ENCODE peak calls at places on chromosomes 11 and 22, in four cellular contexts. U is upper lobe of right lung, C is PC-3, B is HCT116. Q is an unnamed sample. For H3K4me1 and H3K27me3, the result is how much of the 10 kb centered on the place peaks cover.

GRCh38 chr11:71927813-71928738 is at the start of gene XNDC1N:
- DNase-seq in U (peak), C (peak), B (peak), Q (peak)

GRCh38 chr11:98630736-98631135 is 390.0 kb upstream of the CNTN5 start:
- DNase-seq in U (no peak), C (no peak), B (no peak), Q (no peak)

GRCh38 chr11:2074266-2074825 is 64.8 kb downstream of the IGF2 start:
- DNase-seq in U (no peak), C (no peak), B (no peak), Q (no peak)

GRCh38 chr11:73257342-73258103 is 14.6 kb upstream of the P2RY6 start:
- DNase-seq in U (peak), C (peak), B (peak), Q (no peak)

GRCh38 chr11:73971175-73971719 is 11.4 kb downstream of the UCP2 start:
- DNase-seq in U (no peak), C (no peak), B (no peak), Q (no peak)

GRCh38 chr11:58133329-58134076 is 8.2 kb upstream of the OR9I1 start:
- DNase-seq in U (no peak), C (peak), B (no peak), Q (no peak)

GRCh38 chr11:134142536-134142935 is 73.7 kb downstream of the JAM3 start:
- DNase-seq in U (no peak), C (peak), B (no peak), Q (no peak)

GRCh38 chr11:86888164-86888977 is 66.8 kb downstream of the FZD4 start:
- DNase-seq in U (no peak), C (no peak), B (no peak), Q (no peak)

GRCh38 chr22:37244114-37244921 is at the start of gene RAC2:
- DNase-seq in U (peak), C (peak), B (peak), Q (no peak)

GRCh38 chr11:110199184-110199981 is 97.0 kb downstream of the RDX start:
- DNase-seq in U (no peak), C (peak), B (no peak), Q (peak)

GRCh38 chr11:816433-816779 is 2.3 kb upstream of the PNPLA2 start:
- DNase-seq in U (no peak), C (no peak), B (no peak), Q (peak)

GRCh38 chr11:130213979-130214281 is 54.3 kb downstream of the ST14 start:
- DNase-seq in U (peak), C (no peak), B (no peak), Q (no peak)

GRCh38 chr11:35083181-35084061 is 55.5 kb upstream of the CD44 start:
- DNase-seq in U (peak), C (peak), B (peak), Q (no peak)

GRCh38 chr11:37504066-37504611 is 906.1 kb upstream of the RAG2 start:
- DNase-seq in U (no peak), C (peak), B (no peak), Q (peak)

GRCh38 chr11:96167233-96167632 is 175.8 kb downstream of the MAML2 start:
- DNase-seq in U (no peak), C (no peak), B (no peak), Q (no peak)

DNA sequence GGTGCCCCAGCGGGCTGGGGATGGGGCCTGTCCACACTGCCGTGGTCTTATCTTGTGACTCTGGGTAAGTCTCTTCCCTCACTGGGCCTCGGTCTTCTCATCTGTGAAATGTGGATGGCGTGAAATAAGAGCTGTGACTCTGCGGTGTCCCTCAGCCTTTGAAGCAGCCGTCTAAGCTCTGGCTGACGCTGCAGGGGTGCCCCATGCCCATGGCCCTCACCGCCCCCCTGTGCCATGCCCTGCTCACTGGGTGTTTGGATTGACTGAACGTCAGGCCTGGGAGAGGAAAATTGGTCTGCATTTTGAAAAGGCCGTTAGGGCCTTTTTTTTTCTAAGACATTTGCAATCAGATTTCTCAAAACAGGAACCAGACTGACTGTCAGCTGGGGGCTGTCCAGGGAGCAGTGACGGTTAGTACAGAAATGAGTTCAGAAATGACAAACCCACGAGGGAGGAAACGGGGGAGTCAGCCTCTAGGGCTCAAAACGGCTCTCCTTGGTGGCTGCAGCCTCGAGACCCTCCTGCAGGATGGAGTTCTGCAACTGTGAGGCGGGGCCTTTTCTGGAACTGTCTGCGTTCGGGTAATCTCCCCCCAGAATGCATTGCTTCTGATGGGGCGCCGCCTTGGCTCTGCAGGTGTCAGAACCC is 1.9 kb downstream of the GRK2 start:
- DNase-seq in U (peak), C (no peak), B (no peak), Q (no peak)
- H3K4me1 ChIP-seq in U (half or more), C (under half), B (under half), Q (under half)

GRCh38 chr11:45662665-45663485 is 2.5 kb downstream of the CHST1 start:
- DNase-seq in U (peak), C (peak), B (no peak), Q (peak)
- H3K27me3 ChIP-seq in U (half or more), C (half or more), B (under half), Q (half or more)

DNA sequence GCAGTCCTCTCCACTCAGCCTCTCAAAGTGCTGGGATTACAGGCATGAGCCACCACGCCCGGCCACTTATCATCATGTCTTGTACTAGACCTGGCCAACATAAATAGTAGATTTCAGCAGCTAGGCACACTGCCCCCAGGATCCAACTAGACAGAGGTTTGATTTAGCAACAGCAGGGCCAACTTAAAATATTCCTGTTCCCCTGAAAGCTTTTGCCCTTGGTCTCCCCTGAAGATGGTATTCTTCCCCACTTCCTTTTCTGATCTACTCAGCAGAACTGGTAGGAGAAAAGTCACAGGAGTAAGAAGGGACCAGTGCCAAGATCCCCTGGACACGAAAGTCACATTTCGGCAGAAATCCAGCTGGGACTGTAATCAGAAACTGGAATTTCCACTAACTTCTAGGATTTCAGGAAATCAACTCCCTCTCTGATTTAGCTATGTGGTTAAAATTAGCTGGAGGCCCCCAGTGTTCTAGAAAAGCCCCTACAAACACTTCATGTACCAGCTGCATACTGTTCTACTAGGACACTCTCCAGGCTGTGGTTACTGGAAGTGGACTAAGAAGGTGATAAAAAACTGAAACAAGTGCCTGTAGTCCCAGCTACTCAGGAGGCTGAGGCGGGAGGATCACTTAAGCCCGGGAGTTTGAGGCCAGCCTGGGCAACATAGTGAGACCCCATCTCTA is 9.0 kb upstream of the PPP2R1B start:
- DNase-seq in U (no peak), C (peak), B (no peak), Q (no peak)
- H3K4me1 ChIP-seq in U (under half), C (under half), B (under half), Q (under half)

DNA sequence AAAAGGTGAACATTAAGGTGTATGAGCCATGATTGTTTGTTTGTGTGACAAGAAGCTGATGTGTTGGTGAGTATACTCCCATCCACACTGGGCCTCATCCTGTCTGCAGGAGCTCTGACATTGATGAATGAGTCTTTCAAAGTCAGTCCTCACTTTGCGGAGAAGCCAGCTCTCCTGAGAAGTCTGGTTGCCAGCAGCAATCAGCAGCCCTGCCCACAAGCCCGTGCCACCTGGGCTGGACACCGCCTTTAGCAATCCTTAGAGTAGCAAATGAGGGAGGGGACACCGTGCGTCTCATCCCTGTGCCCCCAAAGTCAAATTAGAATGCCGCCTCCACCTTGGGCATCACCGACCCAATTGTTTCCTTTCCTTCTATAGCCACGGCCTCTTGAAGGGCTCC is 174.8 kb upstream of the NECTIN1 start:
- DNase-seq in U (peak), C (no peak), B (no peak), Q (no peak)
- H3K27me3 ChIP-seq in U (under half), C (half or more), B (under half), Q (under half)

GRCh38 chr11:126874831-126875230 is 125.7 kb downstream of the KIRREL3 start:
- DNase-seq in U (no peak), C (no peak), B (no peak), Q (no peak)

GRCh38 chr11:126870021-126870420 is 130.5 kb downstream of the KIRREL3 start:
- DNase-seq in U (no peak), C (no peak), B (no peak), Q (no peak)

GRCh38 chr11:126874276-126874675 is 126.3 kb downstream of the KIRREL3 start:
- DNase-seq in U (no peak), C (no peak), B (no peak), Q (no peak)

GRCh38 chr11:126871792-126872191 is 128.8 kb downstream of the KIRREL3 start:
- DNase-seq in U (no peak), C (no peak), B (no peak), Q (no peak)
- H3K4me1 ChIP-seq in U (under half), C (under half), B (under half), Q (under half)

GRCh38 chr11:78339483-78339882 is 78.1 kb downstream of the GAB2 start:
- DNase-seq in U (no peak), C (no peak), B (no peak), Q (peak)
- H3K27me3 ChIP-seq in U (under half), C (under half), B (under half), Q (under half)

DNA sequence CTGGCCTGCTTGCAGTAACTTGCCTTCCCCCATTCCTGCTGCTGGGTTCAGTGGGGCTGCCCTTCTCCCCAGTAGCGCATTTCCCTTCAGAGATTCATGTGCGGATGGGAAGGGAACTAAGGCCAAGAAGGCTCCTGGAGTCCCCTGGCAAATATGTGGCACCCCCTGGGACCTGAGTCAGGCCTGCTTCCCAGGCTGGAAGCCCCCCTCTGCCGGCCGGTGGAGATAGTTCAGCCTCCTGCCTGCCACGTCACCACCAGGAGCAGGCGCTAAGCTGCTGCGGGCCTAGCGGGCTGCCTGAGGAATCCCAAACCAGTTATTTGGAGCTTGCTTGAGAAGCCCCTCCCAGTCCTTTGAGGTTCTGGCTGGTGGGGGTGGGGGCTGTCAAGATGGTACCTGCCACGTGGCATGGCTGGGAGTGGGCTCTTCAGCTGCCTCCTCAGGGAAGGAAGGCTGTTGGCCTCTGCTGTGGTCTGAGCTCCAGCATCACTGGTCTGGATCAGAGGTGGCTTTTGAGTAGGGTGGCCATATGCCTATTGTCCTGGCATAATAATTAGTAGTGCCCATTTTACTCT is 2.0 kb downstream of the SERPINH1 start:
- DNase-seq in U (peak), C (no peak), B (no peak), Q (peak)
- H3K4me1 ChIP-seq in U (half or more), C (under half), B (under half), Q (under half)

DNA sequence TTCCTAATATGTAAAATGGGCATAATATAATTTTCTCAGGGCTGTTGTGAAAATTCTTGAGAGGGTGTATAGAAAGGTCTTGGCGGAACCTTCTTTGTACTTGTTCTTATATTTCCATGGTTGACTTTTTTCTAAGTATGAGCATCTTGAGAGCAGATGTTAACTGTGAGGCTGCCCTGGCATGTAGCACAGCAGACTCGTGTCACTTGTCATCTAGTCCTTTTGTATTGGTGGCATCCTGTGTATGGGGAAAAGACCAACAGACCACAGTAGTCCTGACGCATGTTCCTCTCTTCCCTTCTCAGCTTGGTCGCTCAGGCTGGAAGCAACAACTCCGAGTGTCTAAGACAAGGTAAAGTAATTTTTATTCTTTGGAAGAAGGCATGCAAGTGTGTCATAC is 153.8 kb upstream of the ZBED5 start:
- DNase-seq in U (no peak), C (no peak), B (no peak), Q (no peak)
- H3K27me3 ChIP-seq in U (under half), C (under half), B (under half), Q (under half)

GRCh38 chr11:111526501-111526900 is 11.9 kb downstream of the HOATZ start:
- DNase-seq in U (no peak), C (peak), B (no peak), Q (no peak)

GRCh38 chr11:111525456-111525855 is 10.9 kb downstream of the HOATZ start:
- DNase-seq in U (no peak), C (no peak), B (no peak), Q (no peak)

GRCh38 chr11:111522426-111522825 is 7.8 kb downstream of the HOATZ start:
- DNase-seq in U (no peak), C (no peak), B (no peak), Q (no peak)

GRCh38 chr11:111523343-111523742 is 8.8 kb downstream of the HOATZ start:
- DNase-seq in U (no peak), C (peak), B (no peak), Q (no peak)

GRCh38 chr11:111524056-111524455 is 9.5 kb downstream of the HOATZ start:
- DNase-seq in U (no peak), C (no peak), B (no peak), Q (no peak)
- H3K4me1 ChIP-seq in U (under half), C (under half), B (under half), Q (under half)